ENCODE peak calls at places on chromosomes 2 and 18, in five cellular contexts. E is NCI-H748 treated with DMSO at 0.1 percent for 48 hours; T is activated T-helper 1 cell treated with anti-CD3 and anti-CD28 coated beads, Interleukin-2, amount 50 U/mL, for 16 hours; W is CD8-positive, alpha-beta memory T cell; G is iPS-NIHi11. M is an unnamed sample.
A peak's percentile ranks its signal among the peaks of the same experiment; 100 is the strongest.

GRCh38 chr18:53625997-53626599 is 598.4 kb downstream of the MBD2 start:
- DNase-seq in E (no peak), W (no peak), G (no peak), T (no peak), M (no peak)

GRCh38 chr18:76394780-76395476 is 100.1 kb downstream of the ZNF516 start:
- DNase-seq in W (no peak), E (no peak), T (no peak), G (no peak), M (no peak)

GRCh38 chr2:236642584-236643291 is 73.1 kb downstream of the ACKR3 start:
- DNase-seq in T (no peak), W (no peak), E (no peak), G (no peak), M (no peak)

GRCh38 chr2:99608092-99608491 is 118.3 kb upstream of the REV1 start:
- DNase-seq in T (no peak), E (no peak), W (no peak), G (no peak), M (no peak)

GRCh38 chr2:8599421-8600242 is 82.2 kb upstream of the ID2 start:
- DNase-seq in G (no peak), W (no peak), E (no peak), T (no peak), M (no peak)

GRCh38 chr2:29374823-29375222 is 259.6 kb downstream of the CLIP4 start:
- DNase-seq in W (no peak), G (peak; percentile 16), E (no peak), T (no peak), M (no peak)

GRCh38 chr2:168584934-168585333 is 128.9 kb downstream of the CERS6 start:
- DNase-seq in T (no peak), W (no peak), E (no peak), G (no peak), M (no peak)

GRCh38 chr2:106073608-106074406 is 120.3 kb downstream of the UXS1 start:
- DNase-seq in T (no peak), E (no peak), W (no peak), G (no peak), M (no peak)

GRCh38 chr18:3261393-3262233 is at the start of gene MYL12B:
- DNase-seq in T (peak; percentile 60), W (peak; percentile 82), E (peak; percentile 28), G (peak; percentile 88), M (peak; percentile 89)

GRCh38 chr2:44086639-44087036 is 82.0 kb upstream of the PPM1B start:
- DNase-seq in G (peak; percentile 11), W (no peak), T (no peak), E (no peak), M (no peak)